ENCODE peak calls at places on chromosome 7, in ten cellular contexts. A is astrocyte of the hippocampus; F is amniotic stem cell; Q is GM13977; N is dermis microvascular lymphatic vessel endothelial cell; S is T-cell; K is KBM-7; C is COR-L47; U is CD8-positive, alpha-beta memory T cell; W is bronchial epithelial cell. P is an unnamed sample.
A peak's percentile ranks its signal among the peaks of the same experiment; 100 is the strongest.

GRCh38 chr7:1650363-1651030 is 19.6 kb upstream of the ELFN1 start:
- DNase-seq in A (no peak), F (no peak), Q (no peak), N (no peak), S (no peak), K (no peak), C (no peak), U (no peak), W (no peak), P (no peak)

GRCh38 chr7:77658928-77659327 is 37.3 kb upstream of the RSBN1L start:
- DNase-seq in A (no peak), F (no peak), Q (no peak), N (no peak), S (no peak), K (no peak), C (no peak), U (no peak), W (no peak), P (no peak)

GRCh38 chr7:26381476-26382175 is 90.0 kb downstream of the SNX10 start:
- DNase-seq in A (no peak), F (no peak), Q (no peak), N (no peak), S (no peak), K (no peak), C (no peak), U (no peak), W (no peak), P (no peak)

GRCh38 chr7:70093496-70093895 is 495.2 kb downstream of the AUTS2 start:
- DNase-seq in A (peak; percentile 75), F (no peak), Q (no peak), N (no peak), S (no peak), K (no peak), C (peak; percentile 19), U (no peak), W (peak; percentile 46), P (no peak)

GRCh38 chr7:133754718-133755117 is 372.4 kb upstream of the LRGUK start:
- DNase-seq in A (no peak), F (no peak), Q (no peak), N (no peak), S (no peak), K (no peak), C (no peak), U (no peak), W (no peak), P (no peak)

GRCh38 chr7:132499065-132499464 is 77.2 kb downstream of the PLXNA4 start:
- DNase-seq in A (no peak), F (no peak), Q (no peak), N (no peak), S (no peak), K (no peak), C (no peak), U (no peak), W (no peak), P (no peak)

GRCh38 chr7:20307119-20307518 is 23.6 kb upstream of the ITGB8 start:
- DNase-seq in A (peak; percentile 87), F (no peak), Q (peak; percentile 36), N (peak; percentile 88), S (no peak), K (peak; percentile 30), C (no peak), U (no peak), W (peak; percentile 27), P (no peak)

GRCh38 chr7:101902680-101903504 is 85.5 kb downstream of the CUX1 start:
- DNase-seq in A (no peak), F (no peak), Q (no peak), N (peak; percentile 48), S (no peak), K (no peak), C (no peak), U (no peak), W (no peak), P (no peak)

GRCh38 chr7:117323877-117324699 is 1.2 kb upstream of the WNT2 start:
- DNase-seq in A (peak; percentile 66), F (no peak), Q (peak; percentile 55), N (peak; percentile 13), S (no peak), K (no peak), C (no peak), U (no peak), W (no peak), P (peak; percentile 36)

GRCh38 chr7:106721816-106722785 is 61.1 kb upstream of the CCDC71L start:
- DNase-seq in A (no peak), F (no peak), Q (no peak), N (no peak), S (no peak), K (peak; percentile 63), C (no peak), U (no peak), W (no peak), P (no peak)

GRCh38 chr7:69448071-69448470 is 150.2 kb upstream of the AUTS2 start:
- DNase-seq in A (peak; percentile 85), F (no peak), Q (no peak), N (no peak), S (no peak), K (no peak), C (no peak), U (no peak), W (no peak), P (no peak)

GRCh38 chr7:25391295-25391861 is 163.1 kb upstream of the NPVF start:
- DNase-seq in A (peak; percentile 59), F (peak; percentile 24), Q (peak; percentile 14), N (peak; percentile 6), S (no peak), K (peak; percentile 40), C (no peak), U (peak; percentile 3), W (peak; percentile 20), P (no peak)

GRCh38 chr7:107890962-107891618 is at the start of gene DLD:
- DNase-seq in A (peak; percentile 97), F (peak; percentile 79), Q (peak; percentile 95), N (peak; percentile 94), S (peak; percentile 84), K (peak; percentile 89), C (peak; percentile 87), U (peak; percentile 94), W (peak; percentile 81), P (peak; percentile 95)

GRCh38 chr7:75546272-75547015 is 54.3 kb downstream of the SPDYE5 start:
- DNase-seq in A (no peak), F (no peak), Q (no peak), N (no peak), S (no peak), K (no peak), C (no peak), U (no peak), W (no peak), P (no peak)

GRCh38 chr7:45968856-45969536 is 47.9 kb upstream of the IGFBP3 start:
- DNase-seq in A (no peak), F (no peak), Q (no peak), N (no peak), S (no peak), K (no peak), C (no peak), U (no peak), W (no peak), P (no peak)

GRCh38 chr7:50848203-50848602 is 65.5 kb upstream of the GRB10 start:
- DNase-seq in A (no peak), F (no peak), Q (no peak), N (no peak), S (no peak), K (no peak), C (no peak), U (no peak), W (no peak), P (no peak)

GRCh38 chr7:84157171-84157570 is 37.4 kb downstream of the SEMA3A start:
- DNase-seq in A (peak; percentile 47), F (no peak), Q (no peak), N (no peak), S (no peak), K (no peak), C (no peak), U (no peak), W (no peak), P (no peak)

GRCh38 chr7:2019693-2020511 is 212.8 kb downstream of the MAD1L1 start:
- DNase-seq in A (peak; percentile 85), F (peak; percentile 92), Q (peak; percentile 87), N (peak; percentile 8), S (no peak), K (peak; percentile 90), C (no peak), U (peak; percentile 80), W (peak; percentile 5), P (peak; percentile 74)

GRCh38 chr7:89926721-89927120 is 227.5 kb upstream of the STEAP1 start:
- DNase-seq in A (no peak), F (no peak), Q (no peak), N (no peak), S (no peak), K (no peak), C (no peak), U (no peak), W (no peak), P (no peak)

GRCh38 chr7:82615527-82615926 is 171.9 kb upstream of the CACNA2D1 start:
- DNase-seq in A (no peak), F (no peak), Q (no peak), N (no peak), S (no peak), K (peak; percentile 98), C (no peak), U (no peak), W (no peak), P (no peak)

GRCh38 chr7:19621740-19622139 is 87.1 kb downstream of the POLR1F start:
- DNase-seq in A (peak; percentile 11), F (no peak), Q (no peak), N (no peak), S (no peak), K (no peak), C (peak; percentile 12), U (no peak), W (peak; percentile 10), P (no peak)

GRCh38 chr7:23334482-23335056 is 35.4 kb downstream of the MALSU1 start:
- DNase-seq in A (peak; percentile 89), F (peak; percentile 91), Q (no peak), N (peak; percentile 97), S (no peak), K (no peak), C (peak; percentile 74), U (no peak), W (peak; percentile 100), P (peak; percentile 5)

GRCh38 chr7:27723086-27723485 is 16.9 kb upstream of the TAX1BP1 start:
- DNase-seq in A (peak; percentile 59), F (no peak), Q (no peak), N (peak; percentile 74), S (no peak), K (no peak), C (peak; percentile 42), U (no peak), W (peak; percentile 43), P (no peak)

GRCh38 chr7:142298009-142298408 is 40.2 kb upstream of the PRSS58 start:
- DNase-seq in A (no peak), F (no peak), Q (no peak), N (no peak), S (no peak), K (peak; percentile 12), C (no peak), U (no peak), W (peak; percentile 30), P (no peak)

GRCh38 chr7:102396710-102397019 is 502 bp downstream of the PRKRIP1 start:
- DNase-seq in A (no peak), F (no peak), Q (no peak), N (no peak), S (no peak), K (no peak), C (no peak), U (no peak), W (no peak), P (no peak)

GRCh38 chr7:89731751-89732150 is 422.5 kb upstream of the STEAP1 start:
- DNase-seq in A (peak; percentile 2), F (no peak), Q (no peak), N (no peak), S (no peak), K (no peak), C (no peak), U (no peak), W (no peak), P (no peak)

GRCh38 chr7:33986456-33986855 is 81.1 kb downstream of the BMPER start:
- DNase-seq in A (no peak), F (no peak), Q (no peak), N (no peak), S (no peak), K (no peak), C (no peak), U (no peak), W (no peak), P (no peak)

P was measured in heart right ventricle.